ENCODE peak calls at places on chromosomes 1 and 21, in four cellular contexts. One of them, this sample, is unnamed.

GRCh38 chr1:74422379-74423155 is 89.8 kb downstream of the LRRC53 start:
- DNase-seq in AG09319: no peak
- DNase-seq in tibial nerve: no peak
- DNase-seq in astrocyte: peak
- DNase-seq in this sample: no peak

GRCh38 chr1:23779826-23780371 is 1.7 kb downstream of the PITHD1 start:
- DNase-seq in AG09319: no peak
- DNase-seq in astrocyte: peak
- DNase-seq in tibial nerve: no peak
- DNase-seq in this sample: no peak

GRCh38 chr1:117011334-117011733 is 9.8 kb downstream of the CD101 start:
- DNase-seq in astrocyte: no peak
- DNase-seq in tibial nerve: no peak
- DNase-seq in AG09319: no peak
- DNase-seq in this sample: no peak

GRCh38 chr1:172969611-172970010 is 81.1 kb downstream of the TNFSF18 start:
- DNase-seq in astrocyte: peak
- DNase-seq in tibial nerve: no peak
- DNase-seq in AG09319: no peak
- DNase-seq in this sample: no peak

GRCh38 chr1:51512120-51512519 is 6.9 kb downstream of the EPS15 start:
- DNase-seq in AG09319: no peak
- DNase-seq in tibial nerve: no peak
- DNase-seq in astrocyte: no peak
- DNase-seq in this sample: no peak

GRCh38 chr1:11571906-11572616 is 82.2 kb downstream of the FBXO2 start:
- DNase-seq in astrocyte: no peak
- DNase-seq in AG09319: no peak
- DNase-seq in tibial nerve: no peak
- DNase-seq in this sample: no peak

GRCh38 chr1:58338081-58338480 is 208.4 kb downstream of the OMA1 start:
- DNase-seq in tibial nerve: no peak
- DNase-seq in AG09319: no peak
- DNase-seq in astrocyte: no peak
- DNase-seq in this sample: no peak

GRCh38 chr1:41525891-41526587 is 41.6 kb upstream of the EDN2 start:
- DNase-seq in tibial nerve: no peak
- DNase-seq in AG09319: no peak
- DNase-seq in astrocyte: no peak
- DNase-seq in this sample: no peak

DNA sequence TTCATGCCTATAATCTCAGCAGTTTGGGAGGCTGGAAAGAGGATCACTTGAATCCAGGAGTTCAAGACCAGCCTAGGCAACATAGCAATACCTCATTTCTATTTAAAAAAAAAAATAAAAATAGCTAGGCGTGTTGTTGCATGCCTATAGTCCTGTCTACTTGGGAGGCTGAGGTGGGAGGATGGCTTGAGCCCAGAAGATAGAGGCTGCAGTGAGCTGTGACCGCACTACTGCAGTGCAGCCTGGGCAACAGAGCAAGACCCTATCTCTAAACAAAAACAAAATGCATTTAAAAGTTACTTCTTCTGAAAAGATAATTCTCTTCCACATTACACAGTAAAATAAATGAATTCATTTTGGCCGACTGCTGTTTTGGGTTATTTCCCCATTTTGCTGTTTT is 22.9 kb upstream of the SAMSN1 start:
- DNase-seq in AG09319: no peak
- DNase-seq in astrocyte: no peak
- DNase-seq in tibial nerve: no peak
- DNase-seq in this sample: no peak
- TF ChIP-seq CTCF in AG09319: no peak
- TF ChIP-seq CTCF in astrocyte: no peak
- TF ChIP-seq CTCF in tibial nerve: no peak
- TF ChIP-seq CTCF in this sample: no peak

DNA sequence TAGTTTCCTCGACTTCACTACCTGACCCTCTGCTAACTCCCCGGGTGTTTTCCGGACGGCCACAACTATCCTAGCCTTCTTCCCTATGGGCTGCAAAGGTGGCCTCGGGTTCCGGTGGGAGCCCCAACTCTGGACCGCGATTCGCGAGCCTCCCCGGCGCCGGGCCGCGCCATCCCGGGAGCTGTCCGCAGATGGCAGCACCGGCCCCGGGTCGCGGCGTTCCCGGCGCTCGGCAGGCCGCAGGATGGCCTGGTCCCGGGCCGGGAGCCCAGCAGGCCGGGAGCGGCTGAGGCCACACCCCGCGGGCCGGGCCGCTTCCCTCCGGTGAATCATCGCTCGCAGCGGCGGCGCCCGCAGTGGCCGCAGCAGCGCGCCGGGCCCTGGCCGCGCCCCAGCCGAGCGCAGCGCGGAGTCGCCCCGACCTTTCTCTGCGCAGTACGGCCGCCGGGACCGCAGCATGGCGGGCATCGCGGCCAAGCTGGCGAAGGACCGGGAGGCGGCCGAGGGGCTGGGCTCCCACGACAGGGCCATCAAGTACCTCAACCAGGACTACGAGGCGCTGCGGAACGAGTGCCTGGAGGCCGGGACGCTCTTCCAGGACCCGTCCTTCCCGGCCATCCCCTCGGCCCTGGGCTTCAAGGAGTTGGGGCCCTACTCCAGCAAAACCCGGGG is at the start of gene CAPN2:
- DNase-seq in tibial nerve: peak
- DNase-seq in AG09319: peak
- DNase-seq in astrocyte: peak
- DNase-seq in this sample: peak
- TF ChIP-seq CTCF in tibial nerve: peak
- TF ChIP-seq CTCF in AG09319: peak
- TF ChIP-seq CTCF in astrocyte: peak
- TF ChIP-seq CTCF in this sample: peak

GRCh38 chr1:207402744-207403143 is 51.4 kb upstream of the CR2 start:
- DNase-seq in tibial nerve: no peak
- DNase-seq in astrocyte: no peak
- DNase-seq in AG09319: no peak
- DNase-seq in this sample: no peak
- TF ChIP-seq CTCF in tibial nerve: no peak
- TF ChIP-seq CTCF in astrocyte: no peak
- TF ChIP-seq CTCF in AG09319: no peak
- TF ChIP-seq CTCF in this sample: no peak

GRCh38 chr1:111707906-111708305 is 31.3 kb downstream of the INKA2 start:
- DNase-seq in tibial nerve: no peak
- DNase-seq in AG09319: peak
- DNase-seq in astrocyte: peak
- DNase-seq in this sample: no peak
- TF ChIP-seq CTCF in tibial nerve: no peak
- TF ChIP-seq CTCF in AG09319: no peak
- TF ChIP-seq CTCF in astrocyte: no peak
- TF ChIP-seq CTCF in this sample: no peak

GRCh38 chr1:76593614-76594013 is 273.7 kb upstream of the ST6GALNAC5 start:
- DNase-seq in tibial nerve: no peak
- DNase-seq in astrocyte: no peak
- DNase-seq in AG09319: no peak
- DNase-seq in this sample: no peak
- TF ChIP-seq CTCF in tibial nerve: no peak
- TF ChIP-seq CTCF in astrocyte: no peak
- TF ChIP-seq CTCF in AG09319: no peak
- TF ChIP-seq CTCF in this sample: no peak

GRCh38 chr1:217522280-217522679 is 108.6 kb downstream of the GPATCH2 start:
- DNase-seq in astrocyte: no peak
- DNase-seq in tibial nerve: no peak
- DNase-seq in AG09319: no peak
- DNase-seq in this sample: no peak
- TF ChIP-seq CTCF in astrocyte: no peak
- TF ChIP-seq CTCF in tibial nerve: no peak
- TF ChIP-seq CTCF in AG09319: no peak
- TF ChIP-seq CTCF in this sample: no peak

GRCh38 chr21:42688841-42689371 is 35.5 kb downstream of the PDE9A start:
- DNase-seq in AG09319: no peak
- DNase-seq in astrocyte: no peak
- DNase-seq in tibial nerve: no peak
- DNase-seq in this sample: no peak
- TF ChIP-seq CTCF in AG09319: no peak
- TF ChIP-seq CTCF in astrocyte: no peak
- TF ChIP-seq CTCF in tibial nerve: no peak
- TF ChIP-seq CTCF in this sample: no peak

GRCh38 chr1:167208624-167208976 is 12.1 kb upstream of the POU2F1 start:
- DNase-seq in astrocyte: no peak
- DNase-seq in AG09319: no peak
- DNase-seq in tibial nerve: no peak
- DNase-seq in this sample: no peak

GRCh38 chr1:167209044-167209443 is 11.6 kb upstream of the POU2F1 start:
- DNase-seq in tibial nerve: no peak
- DNase-seq in astrocyte: no peak
- DNase-seq in AG09319: no peak
- DNase-seq in this sample: no peak

GRCh38 chr1:167210966-167211674 is 9.6 kb upstream of the POU2F1 start:
- DNase-seq in tibial nerve: no peak
- DNase-seq in AG09319: no peak
- DNase-seq in astrocyte: no peak
- DNase-seq in this sample: no peak

GRCh38 chr1:167206166-167206835 is 14.4 kb upstream of the POU2F1 start:
- DNase-seq in AG09319: no peak
- DNase-seq in tibial nerve: no peak
- DNase-seq in astrocyte: no peak
- DNase-seq in this sample: no peak

GRCh38 chr1:167207940-167208623 is 12.6 kb upstream of the POU2F1 start:
- DNase-seq in tibial nerve: no peak
- DNase-seq in astrocyte: no peak
- DNase-seq in AG09319: no peak
- DNase-seq in this sample: no peak
- TF ChIP-seq CTCF in tibial nerve: no peak
- TF ChIP-seq CTCF in astrocyte: peak
- TF ChIP-seq CTCF in AG09319: peak
- TF ChIP-seq CTCF in this sample: no peak